ENCODE peak calls at places on chromosomes 6 and 20, in nine cellular contexts. O is stomach; P is NCI-H524; V is AG08395; Y is activated naive CD4-positive, alpha-beta T cell; N is activated CD4-positive, alpha-beta T cell treated with anti-CD3 and anti-CD28 coated beads for 4 hours; S is left ventricle myocardium inferior; J is NAMALWA; Z is fibroblast of mammary gland. K is an unnamed sample.

GRCh38 chr6:167140589-167141474 is 16.9 kb downstream of the GPR31 start:
- DNase-seq in Y (no peak), V (no peak), J (peak), N (no peak), Z (no peak), P (no peak), O (no peak), S (no peak), K (no peak)

GRCh38 chr6:106253194-106253593 is 72.4 kb downstream of the ATG5 start:
- DNase-seq in Z (peak), P (no peak), Y (no peak), V (peak), J (no peak), N (no peak), O (no peak), S (no peak), K (no peak)

GRCh38 chr6:150196942-150197745 is 54.3 kb downstream of the PPP1R14C start:
- DNase-seq in V (no peak), Y (no peak), N (no peak), O (no peak), S (no peak), P (peak), J (no peak), Z (no peak), K (no peak)

GRCh38 chr6:85449818-85450577 is at the start of gene NT5E:
- DNase-seq in J (no peak), O (peak), Z (peak), N (peak), V (peak), Y (peak), S (peak), P (peak), K (no peak)

GRCh38 chr6:169933839-169934698 is 182.6 kb downstream of the ERMARD start:
- DNase-seq in O (peak), J (no peak), Y (no peak), N (no peak), P (no peak), S (peak), V (peak), Z (peak), K (no peak)

GRCh38 chr20:25867776-25868649 is 171.4 kb upstream of the ZNF337 start:
- DNase-seq in N (peak), O (peak), P (peak), S (peak), Z (peak), Y (peak), J (no peak), V (peak), K (peak)

GRCh38 chr20:31475472-31476312 is 604 bp downstream of the REM1 start:
- DNase-seq in N (no peak), O (no peak), S (no peak), P (no peak), V (no peak), Y (no peak), J (no peak), Z (no peak), K (no peak)

GRCh38 chr6:22349051-22349450 is 52.2 kb upstream of the PRL start:
- DNase-seq in J (no peak), O (no peak), Z (no peak), Y (no peak), N (no peak), P (no peak), S (no peak), V (no peak), K (no peak)

GRCh38 chr20:278607-279571 is 11.7 kb downstream of the C20orf96 start:
- DNase-seq in Y (no peak), V (no peak), Z (no peak), N (no peak), O (no peak), S (peak), P (no peak), J (no peak), K (peak)

GRCh38 chr6:78345882-78346281 is 521.5 kb upstream of the IRAK1BP1 start:
- DNase-seq in J (no peak), Z (no peak), S (no peak), Y (no peak), N (no peak), O (no peak), P (no peak), V (no peak), K (no peak)

GRCh38 chr6:138944412-138944811 is 43.6 kb downstream of the REPS1 start:
- DNase-seq in Z (peak), P (no peak), J (no peak), N (no peak), Y (no peak), V (peak), S (no peak), O (no peak), K (no peak)

GRCh38 chr6:36912583-36912982 is 26.8 kb downstream of the C6orf89 start:
- DNase-seq in P (no peak), Y (peak), Z (peak), N (peak), S (no peak), O (no peak), J (no peak), V (peak), K (no peak)

GRCh38 chr20:53157443-53158408 is 185.6 kb downstream of the TSHZ2 start:
- DNase-seq in Z (peak), P (peak), O (peak), N (peak), Y (peak), V (peak), S (no peak), J (peak), K (no peak)

GRCh38 chr20:60269571-60270162 is 311.4 kb downstream of the CDH26 start:
- DNase-seq in Y (no peak), P (no peak), V (no peak), Z (no peak), J (no peak), O (no peak), S (no peak), N (no peak), K (no peak)

GRCh38 chr6:161745594-161745993 is 471.7 kb upstream of the AGPAT4 start:
- DNase-seq in P (no peak), Z (no peak), N (no peak), O (no peak), Y (no peak), J (no peak), V (no peak), S (no peak), K (no peak)

GRCh38 chr6:136927313-136927712 is 5.2 kb downstream of the SLC35D3 start:
- DNase-seq in V (peak), P (no peak), N (no peak), Y (no peak), S (no peak), O (no peak), J (peak), Z (no peak), K (no peak)

GRCh38 chr6:87151786-87152527 is 3.4 kb upstream of the ZNF292 start:
- DNase-seq in Z (peak), N (peak), S (peak), O (peak), J (no peak), P (peak), Y (peak), V (peak), K (peak)

GRCh38 chr20:63404129-63405085 is 43.3 kb upstream of the CHRNA4 start:
- DNase-seq in Y (no peak), Z (no peak), V (no peak), P (no peak), J (no peak), O (no peak), S (no peak), N (no peak), K (no peak)

GRCh38 chr6:42696526-42697267 is 25.7 kb downstream of the PRPH2 start:
- DNase-seq in J (no peak), Y (no peak), N (no peak), S (no peak), P (no peak), V (peak), Z (peak), O (no peak), K (no peak)

GRCh38 chr20:23386304-23387117 is 24.5 kb downstream of the GZF1 start:
- DNase-seq in V (no peak), O (no peak), S (no peak), N (no peak), Z (no peak), P (no peak), Y (no peak), J (no peak), K (no peak)

GRCh38 chr6:111723412-111723970 is 117.8 kb upstream of the TRAF3IP2 start:
- DNase-seq in Z (peak), Y (no peak), O (no peak), J (no peak), P (no peak), N (no peak), V (no peak), S (no peak), K (no peak)

GRCh38 chr6:134622382-134623173 is 304.7 kb upstream of the SGK1 start:
- DNase-seq in S (no peak), J (no peak), V (no peak), Y (no peak), O (no peak), P (no peak), Z (no peak), N (no peak), K (no peak)

GRCh38 chr20:57794600-57795346 is 85.0 kb upstream of the PMEPA1 start:
- DNase-seq in P (no peak), N (no peak), J (no peak), V (peak), S (no peak), Z (no peak), O (no peak), Y (no peak), K (no peak)

GRCh38 chr6:151021878-151022277 is 156.4 kb downstream of the MTHFD1L start:
- DNase-seq in J (no peak), V (no peak), N (no peak), Y (no peak), Z (peak), P (no peak), S (no peak), O (no peak), K (no peak)

GRCh38 chr20:24761220-24762065 is 187.6 kb upstream of the CST7 start:
- DNase-seq in J (no peak), Z (no peak), O (peak), S (no peak), N (no peak), Y (no peak), P (no peak), V (no peak), K (no peak)

GRCh38 chr6:45421700-45422540 is 44.2 kb upstream of the SUPT3H start:
- DNase-seq in N (peak), S (peak), V (peak), P (peak), Y (peak), J (peak), Z (peak), O (peak), K (peak)

GRCh38 chr20:45779011-45779915 is 12.4 kb downstream of the WFDC3 start:
- DNase-seq in J (no peak), Z (peak), N (no peak), Y (no peak), P (no peak), S (peak), O (peak), V (peak), K (no peak)

GRCh38 chr6:79602859-79603258 is 28.3 kb upstream of the SH3BGRL2 start:
- DNase-seq in P (peak), J (no peak), N (no peak), O (no peak), S (no peak), Y (no peak), Z (no peak), V (no peak), K (no peak)

GRCh38 chr6:43937236-43938177 is 167.5 kb downstream of the VEGFA start:
- DNase-seq in Z (no peak), V (no peak), P (no peak), J (no peak), N (no peak), O (peak), Y (no peak), S (peak), K (no peak)

GRCh38 chr20:16459019-16459700 is 114.1 kb downstream of the KIF16B start:
- DNase-seq in O (no peak), N (no peak), S (no peak), J (no peak), Y (no peak), P (no peak), V (peak), Z (peak), K (no peak)

GRCh38 chr6:34496103-34496685 is 30.3 kb downstream of the PACSIN1 start:
- DNase-seq in V (no peak), Y (no peak), N (no peak), S (no peak), P (no peak), J (no peak), O (no peak), Z (no peak), K (no peak)

GRCh38 chr20:38373231-38373867 is 27.1 kb downstream of the LBP start:
- DNase-seq in J (no peak), O (no peak), S (no peak), Y (no peak), N (no peak), P (no peak), V (no peak), Z (no peak), K (no peak)

K was measured in nucleus accumbens.